ENCODE peak calls at places on chromosomes 6 and 20, in four cellular contexts. B is kidney epithelial cell; W is fibroblast of pulmonary artery; H is CD4-positive, alpha-beta memory T cell. U is an unnamed sample.
A peak's percentile ranks its signal among the peaks of the same experiment; 100 is the strongest.

GRCh38 chr20:56628873-56629463 is at the start of gene TFAP2C:
- DNase-seq in B (no peak), W (peak; percentile 20), H (no peak), U (no peak)

GRCh38 chr6:110083875-110084585 is 95.4 kb downstream of the WASF1 start:
- DNase-seq in B (no peak), W (no peak), H (no peak), U (no peak)

GRCh38 chr6:106413722-106414121 is 53.2 kb downstream of the CRYBG1 start:
- DNase-seq in B (no peak), W (no peak), H (no peak), U (no peak)

GRCh38 chr6:44706011-44706410 is 318.5 kb downstream of the CDC5L start:
- DNase-seq in B (no peak), W (no peak), H (no peak), U (no peak)

GRCh38 chr6:13766201-13766634 is 48.1 kb downstream of the MCUR1 start:
- DNase-seq in B (peak; percentile 29), W (peak; percentile 36), H (no peak), U (no peak)

GRCh38 chr6:170111141-170111664 is 179.7 kb downstream of the DLL1 start:
- DNase-seq in B (no peak), W (no peak), H (no peak), U (no peak)

GRCh38 chr20:51470907-51471411 is 71.6 kb downstream of the NFATC2 start:
- DNase-seq in B (no peak), W (no peak), H (peak; percentile 10), U (no peak)

GRCh38 chr20:6008254-6008653 is 45.6 kb downstream of the LRRN4 start:
- DNase-seq in B (peak; percentile 79), W (peak; percentile 97), H (no peak), U (peak; percentile 31)

GRCh38 chr6:5094327-5094726 is 9.2 kb downstream of the PPP1R3G start:
- DNase-seq in B (peak; percentile 75), W (peak; percentile 84), H (no peak), U (peak; percentile 83)

GRCh38 chr6:165858571-165858970 is 195.5 kb upstream of the PDE10A start:
- DNase-seq in B (no peak), W (peak; percentile 50), H (no peak), U (no peak)

GRCh38 chr6:3046295-3046694 is 22.0 kb upstream of the RIPK1 start:
- DNase-seq in B (no peak), W (no peak), H (no peak), U (no peak)

GRCh38 chr6:382883-383420 is 8.6 kb upstream of the IRF4 start:
- DNase-seq in B (no peak), W (no peak), H (no peak), U (no peak)

GRCh38 chr20:38222231-38222922 is 38.2 kb downstream of the KIAA1755 start:
- DNase-seq in B (no peak), W (peak; percentile 64), H (peak; percentile 39), U (no peak)

GRCh38 chr6:72933216-72933615 is 292.1 kb downstream of the KHDC1L start:
- DNase-seq in B (no peak), W (no peak), H (no peak), U (no peak)

GRCh38 chr6:125791151-125791819 is 525 bp downstream of the NCOA7 start:
- DNase-seq in B (no peak), W (peak; percentile 74), H (peak; percentile 63), U (no peak)

GRCh38 chr6:142975272-142975805 is 30.4 kb upstream of the HIVEP2 start:
- DNase-seq in B (no peak), W (no peak), H (no peak), U (no peak)

GRCh38 chr6:132399376-132400074 is 1.8 kb downstream of the MOXD1 start:
- DNase-seq in B (peak; percentile 37), W (peak; percentile 34), H (no peak), U (peak; percentile 52)

GRCh38 chr20:22696759-22697158 is 112.4 kb upstream of the FOXA2 start:
- DNase-seq in B (no peak), W (no peak), H (no peak), U (no peak)

GRCh38 chr20:26207237-26207966 is 510.7 kb upstream of the ZNF337 start:
- DNase-seq in B (no peak), W (no peak), H (no peak), U (no peak)

GRCh38 chr6:97177905-97178304 is 105.1 kb downstream of the MMS22L start:
- DNase-seq in B (no peak), W (peak; percentile 51), H (no peak), U (no peak)

GRCh38 chr6:37311666-37312473 is 41.9 kb upstream of the RNF8 start:
- DNase-seq in B (no peak), W (peak; percentile 62), H (no peak), U (no peak)

GRCh38 chr6:104958178-104958520 is 1.2 kb downstream of the LIN28B start:
- DNase-seq in B (no peak), W (no peak), H (no peak), U (no peak)
- H3K4me3 ChIP-seq in B (no peak overlapping the region), W (no peak overlapping the region), H (no peak overlapping the region), U (no peak overlapping the region)

DNA sequence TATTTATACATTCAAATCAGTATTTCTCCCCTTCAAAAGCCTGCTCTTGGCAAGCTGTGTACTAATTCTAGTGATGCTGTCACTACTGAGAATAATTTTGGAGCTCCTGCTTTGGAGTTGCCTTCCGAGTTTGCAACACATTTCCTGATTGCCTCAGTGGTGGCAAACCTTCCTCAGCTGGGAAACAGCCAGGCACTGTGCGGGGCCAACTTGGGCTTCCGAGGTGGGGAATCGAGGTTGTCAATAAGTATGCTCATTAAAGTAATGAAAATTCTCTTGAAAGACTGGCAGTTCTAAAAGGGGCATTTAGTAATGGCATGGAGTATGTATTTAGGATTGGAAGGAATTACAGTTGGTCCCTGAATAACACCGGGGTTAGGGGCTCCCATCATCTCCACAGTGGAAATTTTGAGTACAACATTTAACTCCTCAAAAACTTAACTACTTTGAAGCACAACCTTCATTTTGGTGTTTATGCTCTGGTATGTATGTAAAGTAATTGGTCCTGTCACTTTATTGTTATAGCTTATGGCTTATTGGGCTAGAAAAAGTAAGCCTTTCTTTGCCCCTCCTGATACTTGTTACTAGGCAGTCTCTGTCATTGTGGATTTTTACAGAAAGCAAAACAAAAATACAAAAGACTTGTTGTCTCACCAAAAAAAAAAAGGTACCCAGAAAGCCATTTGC is 2.7 kb downstream of the PAQR8 start:
- DNase-seq in B (no peak), W (no peak), H (no peak), U (no peak)
- H3K4me3 ChIP-seq in B (no peak overlapping the region), W (no peak overlapping the region), H (no peak overlapping the region), U (no peak overlapping the region)

GRCh38 chr20:47496118-47496517 is 5.6 kb upstream of the NCOA3 start:
- DNase-seq in B (no peak), W (no peak), H (no peak), U (no peak)

GRCh38 chr20:47493175-47493953 is 8.3 kb upstream of the NCOA3 start:
- DNase-seq in B (no peak), W (peak; percentile 89), H (peak; percentile 20), U (peak; percentile 49)

GRCh38 chr20:47490795-47491194 is 10.9 kb upstream of the NCOA3 start:
- DNase-seq in B (no peak), W (no peak), H (no peak), U (no peak)

GRCh38 chr20:47492284-47492683 is 9.4 kb upstream of the NCOA3 start:
- DNase-seq in B (no peak), W (no peak), H (no peak), U (no peak)

GRCh38 chr20:47493954-47494293 is 7.8 kb upstream of the NCOA3 start:
- DNase-seq in B (no peak), W (no peak), H (no peak), U (no peak)
- H3K4me3 ChIP-seq in B (no peak overlapping the region), W (no peak overlapping the region), H (no peak overlapping the region), U (no peak overlapping the region)

GRCh38 chr20:59933296-59933848 is at the start of gene SYCP2:
- DNase-seq in B (no peak), W (peak; percentile 35), H (peak; percentile 70), U (no peak)
- H3K4me3 ChIP-seq in B (peak within 1 kb of the TSS; percentile 51), W (peak within 1 kb of the TSS; percentile 60), H (no peak within 1 kb of the TSS), U (peak within 1 kb of the TSS; percentile 46)

GRCh38 chr20:18032977-18033892 is 24.5 kb downstream of the OVOL2 start:
- DNase-seq in B (no peak), W (no peak), H (no peak), U (no peak)

GRCh38 chr20:18034039-18034438 is 23.7 kb downstream of the OVOL2 start:
- DNase-seq in B (no peak), W (no peak), H (no peak), U (no peak)

GRCh38 chr20:18031888-18032509 is 25.7 kb downstream of the OVOL2 start:
- DNase-seq in B (no peak), W (no peak), H (no peak), U (no peak)

GRCh38 chr20:18030020-18030419 is 27.7 kb downstream of the OVOL2 start:
- DNase-seq in B (no peak), W (no peak), H (no peak), U (no peak)

DNA sequence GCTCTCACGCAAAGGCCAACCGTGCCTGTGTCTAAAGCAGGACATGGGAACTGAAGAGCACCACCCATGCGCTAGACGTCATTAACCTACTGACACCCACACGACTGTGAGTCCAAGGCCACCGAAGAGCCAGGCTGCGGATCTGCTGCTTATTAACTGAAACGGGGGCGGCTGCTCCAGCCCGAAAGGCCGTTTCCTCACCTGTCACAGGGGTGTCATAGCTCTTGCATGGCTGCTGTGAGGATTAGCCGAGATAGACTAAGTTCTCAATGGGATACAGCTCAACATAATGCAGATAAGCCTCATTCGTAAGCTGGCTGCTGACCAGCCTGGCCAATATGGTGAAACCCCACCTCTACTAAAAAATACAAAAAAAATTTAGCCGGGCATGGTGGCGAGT is 26.7 kb downstream of the OVOL2 start:
- DNase-seq in B (no peak), W (no peak), H (no peak), U (no peak)
- H3K4me3 ChIP-seq in B (no peak overlapping the region), W (no peak overlapping the region), H (no peak overlapping the region), U (no peak overlapping the region)

GRCh38 chr20:44586986-44587980 is 4.9 kb downstream of the PKIG start:
- DNase-seq in B (no peak), W (no peak), H (no peak), U (no peak)
- H3K4me3 ChIP-seq in B (no peak overlapping the region), W (no peak overlapping the region), H (no peak overlapping the region), U (no peak overlapping the region)

GRCh38 chr20:4720121-4720976 is 1.4 kb upstream of the PRND start:
- DNase-seq in B (peak; percentile 18), W (peak; percentile 81), H (peak; percentile 75), U (peak; percentile 56)
- H3K4me3 ChIP-seq in B (no peak overlapping the region), W (no peak overlapping the region), H (no peak overlapping the region), U (no peak overlapping the region)

U was measured in HFF-Myc.